ENCODE peak calls at places on chromosomes 7 and 10, in five cellular contexts. U is GM04503; M is KBM-7; V is endodermal cell; W is CD4-positive, alpha-beta T cell. P is an unnamed sample.

GRCh38 chr7:73986158-73986631 is 41.8 kb upstream of the ELN start:
- DNase-seq in W (no peak), M (no peak), U (no peak), V (no peak), P (no peak)

GRCh38 chr7:71633571-71634008 is 501.6 kb downstream of the GALNT17 start:
- DNase-seq in V (peak), M (no peak), U (peak), W (no peak), P (peak)

GRCh38 chr7:104328970-104329825 is 795 bp downstream of the LHFPL3 start:
- DNase-seq in M (no peak), W (no peak), U (no peak), V (peak), P (no peak)

GRCh38 chr10:103895458-103896186 is 22.4 kb downstream of the STN1 start:
- DNase-seq in M (no peak), V (no peak), W (no peak), U (no peak), P (no peak)

GRCh38 chr7:42227931-42228591 is 8.9 kb downstream of the GLI3 start:
- DNase-seq in W (no peak), U (no peak), V (peak), M (no peak), P (peak)

GRCh38 chr10:70158113-70158512 is 11.6 kb upstream of the TYSND1 start:
- DNase-seq in U (no peak), W (no peak), M (no peak), V (no peak), P (no peak)

GRCh38 chr10:58399410-58399809 is 14.2 kb downstream of the TFAM start:
- DNase-seq in U (no peak), W (no peak), M (no peak), V (no peak), P (no peak)

GRCh38 chr7:20825555-20825954 is 38.9 kb upstream of the SP8 start:
- DNase-seq in U (no peak), V (no peak), W (no peak), M (no peak), P (no peak)